ENCODE peak calls at places on chromosomes 16 and 17, in ten cellular contexts. W is RWPE1; S is CD4-positive, CD25-positive, alpha-beta regulatory T cell; D is omental fat pad; O is hippocampal formation; Z is H54; L is right cardiac atrium; E is left lung; J is tibial artery; T is NCI-H774. H is an unnamed sample.

GRCh38 chr17:16073845-16074244 is 74.2 kb downstream of the TTC19 start:
- DNase-seq in E (no peak), Z (no peak), L (no peak), S (no peak), W (no peak), O (no peak), J (no peak), T (no peak), D (no peak), H (no peak)

GRCh38 chr17:33989357-33990148 is 265.5 kb upstream of the CCL2 start:
- DNase-seq in W (no peak), D (no peak), O (no peak), T (no peak), J (no peak), Z (no peak), L (no peak), S (no peak), E (no peak), H (no peak)

GRCh38 chr17:46885956-46886663 is 34.7 kb downstream of the WNT9B start:
- DNase-seq in S (no peak), Z (no peak), W (no peak), L (no peak), O (no peak), J (no peak), T (no peak), E (no peak), D (no peak), H (no peak)

GRCh38 chr17:10077561-10078299 is 120.7 kb downstream of the GAS7 start:
- DNase-seq in L (no peak), D (no peak), T (no peak), W (no peak), S (no peak), Z (no peak), E (no peak), O (no peak), J (no peak), H (no peak)

GRCh38 chr16:49619811-49620157 is 236.1 kb downstream of the ZNF423 start:
- DNase-seq in L (no peak), S (no peak), W (no peak), T (no peak), D (no peak), E (no peak), Z (no peak), J (no peak), O (no peak), H (no peak)

GRCh38 chr16:3467920-3468319 is 24.4 kb downstream of the NAA60 start:
- DNase-seq in Z (no peak), J (no peak), E (no peak), O (no peak), W (no peak), L (no peak), D (no peak), S (no peak), T (no peak), H (no peak)

GRCh38 chr17:9079461-9080103 is 58.3 kb downstream of the NTN1 start:
- DNase-seq in W (no peak), T (no peak), D (no peak), E (no peak), S (no peak), J (peak), L (no peak), Z (no peak), O (no peak), H (no peak)

GRCh38 chr17:83050651-83051422 is 28.6 kb upstream of the METRNL start:
- DNase-seq in S (no peak), Z (no peak), W (peak), J (no peak), E (no peak), T (peak), O (no peak), D (no peak), L (no peak), H (no peak)

GRCh38 chr17:63848834-63849689 is 6.6 kb upstream of the SMARCD2 start:
- DNase-seq in S (peak), T (peak), E (peak), Z (peak), W (peak), J (peak), L (peak), D (peak), O (peak), H (peak)

GRCh38 chr16:88469615-88470395 is 16.7 kb downstream of the ZFPM1 start:
- DNase-seq in Z (no peak), J (no peak), O (no peak), S (peak), T (no peak), D (no peak), E (no peak), W (no peak), L (no peak), H (no peak)

GRCh38 chr17:68518063-68518815 is 6.0 kb downstream of the PRKAR1A start:
- DNase-seq in J (no peak), D (no peak), E (no peak), S (no peak), O (no peak), Z (no peak), L (no peak), W (no peak), T (no peak), H (no peak)

GRCh38 chr16:17273142-17273561 is 197.6 kb downstream of the XYLT1 start:
- DNase-seq in O (no peak), L (no peak), T (no peak), S (no peak), J (no peak), E (no peak), D (no peak), Z (peak), W (peak), H (no peak)

GRCh38 chr17:65393514-65393913 is 167.9 kb downstream of the AXIN2 start:
- DNase-seq in Z (no peak), L (no peak), T (no peak), W (no peak), D (no peak), J (no peak), O (no peak), S (no peak), E (no peak), H (no peak)

GRCh38 chr17:82400830-82401229 is 17.3 kb upstream of the HEXD start:
- DNase-seq in O (peak), T (no peak), E (peak), Z (no peak), S (peak), W (no peak), L (no peak), D (no peak), J (no peak), H (no peak)

GRCh38 chr16:87604572-87605135 is 2.3 kb downstream of the JPH3 start:
- DNase-seq in T (no peak), J (no peak), Z (no peak), W (no peak), S (no peak), E (peak), D (no peak), O (no peak), L (no peak), H (no peak)

GRCh38 chr16:68776821-68777485 is 39.9 kb downstream of the CDH1 start:
- DNase-seq in S (no peak), E (no peak), W (no peak), J (no peak), O (no peak), T (no peak), D (no peak), L (no peak), Z (no peak), H (no peak)

GRCh38 chr17:17235212-17236174 is 1.5 kb downstream of the FLCN start:
- DNase-seq in D (no peak), S (no peak), J (no peak), Z (peak), T (no peak), E (no peak), L (no peak), O (no peak), W (no peak), H (no peak)